ENCODE peak calls at places on chromosome 5, in six cellular contexts. H, K, Q, R, Y and M are unnamed samples.

GRCh38 chr5:7395432-7396168 is at the start of gene ADCY2:
- DNase-seq in H (peak; percentile 69), K (peak; percentile 49), Q (no peak), R (no peak), Y (no peak), M (peak; percentile 10)

GRCh38 chr5:140344683-140345423 is 1.6 kb downstream of the HBEGF start:
- DNase-seq in H (peak; percentile 76), K (peak; percentile 65), Q (no peak), R (no peak), Y (peak; percentile 56), M (no peak)

GRCh38 chr5:77864997-77865396 is 88.9 kb upstream of the TBCA start:
- DNase-seq in H (no peak), K (no peak), Q (no peak), R (no peak), Y (no peak), M (no peak)

GRCh38 chr5:54217826-54218503 is 92.4 kb downstream of the ARL15 start:
- DNase-seq in H (no peak), K (peak; percentile 78), Q (peak; percentile 87), R (no peak), Y (peak; percentile 75), M (no peak)

GRCh38 chr5:160382361-160382760 is 11.9 kb upstream of the C1QTNF2 start:
- DNase-seq in H (no peak), K (no peak), Q (no peak), R (no peak), Y (no peak), M (no peak)

GRCh38 chr5:172003750-172004149 is 2.7 kb downstream of the FBXW11 start:
- DNase-seq in H (no peak), K (no peak), Q (peak; percentile 27), R (no peak), Y (no peak), M (no peak)

GRCh38 chr5:127041571-127041970 is 11.2 kb upstream of the MARCHF3 start:
- DNase-seq in H (no peak), K (no peak), Q (peak; percentile 49), R (no peak), Y (no peak), M (no peak)

GRCh38 chr5:157464518-157465171 is 4.6 kb downstream of the NIPAL4 start:
- DNase-seq in H (no peak), K (peak; percentile 41), Q (peak; percentile 89), R (no peak), Y (peak; percentile 75), M (no peak)

GRCh38 chr5:40121236-40121635 is 558.5 kb upstream of the PTGER4 start:
- DNase-seq in H (no peak), K (no peak), Q (no peak), R (no peak), Y (no peak), M (no peak)

GRCh38 chr5:61866930-61867329 is 439.1 kb upstream of the KIF2A start:
- DNase-seq in H (no peak), K (no peak), Q (peak; percentile 72), R (no peak), Y (peak; percentile 15), M (no peak)

GRCh38 chr5:120454094-120454798 is 9.9 kb upstream of the PRR16 start:
- DNase-seq in H (no peak), K (peak; percentile 44), Q (peak; percentile 90), R (no peak), Y (no peak), M (no peak)

GRCh38 chr5:168792678-168793077 is 213.5 kb upstream of the PANK3 start:
- DNase-seq in H (no peak), K (no peak), Q (no peak), R (no peak), Y (no peak), M (no peak)

GRCh38 chr5:141100243-141100805 is at the start of gene PCDHB3:
- DNase-seq in H (peak; percentile 65), K (peak; percentile 96), Q (peak; percentile 26), R (no peak), Y (no peak), M (peak; percentile 70)

GRCh38 chr5:375336-375920 is 53.9 kb downstream of the AHRR start:
- DNase-seq in H (no peak), K (no peak), Q (no peak), R (no peak), Y (no peak), M (no peak)

GRCh38 chr5:109697339-109697738 is 7.6 kb downstream of the MAN2A1 start:
- DNase-seq in H (no peak), K (no peak), Q (no peak), R (no peak), Y (no peak), M (no peak)

GRCh38 chr5:14443665-14444064 is 137.9 kb upstream of the OTULINL start:
- DNase-seq in H (no peak), K (no peak), Q (no peak), R (no peak), Y (no peak), M (no peak)
- H3K4me1 ChIP-seq in H (peaks cover 32% of the 10 kb centered on the region), K (peaks cover 17% of the 10 kb centered on the region), Q (peaks cover 21% of the 10 kb centered on the region), R (no peaks in the 10 kb centered on the region), Y (peaks cover 27% of the 10 kb centered on the region), M (peaks cover 11% of the 10 kb centered on the region)

GRCh38 chr5:55621218-55621617 is 86.5 kb upstream of the PLPP1 start:
- DNase-seq in H (no peak), K (no peak), Q (peak; percentile 81), R (no peak), Y (no peak), M (no peak)

GRCh38 chr5:55620781-55621180 is 86.0 kb upstream of the PLPP1 start:
- DNase-seq in H (no peak), K (no peak), Q (peak; percentile 39), R (no peak), Y (no peak), M (no peak)

GRCh38 chr5:55618318-55618717 is 83.6 kb upstream of the PLPP1 start:
- DNase-seq in H (no peak), K (no peak), Q (no peak), R (no peak), Y (no peak), M (no peak)

GRCh38 chr5:55622460-55622859 is 87.7 kb upstream of the PLPP1 start:
- DNase-seq in H (no peak), K (no peak), Q (no peak), R (no peak), Y (no peak), M (no peak)

DNA sequence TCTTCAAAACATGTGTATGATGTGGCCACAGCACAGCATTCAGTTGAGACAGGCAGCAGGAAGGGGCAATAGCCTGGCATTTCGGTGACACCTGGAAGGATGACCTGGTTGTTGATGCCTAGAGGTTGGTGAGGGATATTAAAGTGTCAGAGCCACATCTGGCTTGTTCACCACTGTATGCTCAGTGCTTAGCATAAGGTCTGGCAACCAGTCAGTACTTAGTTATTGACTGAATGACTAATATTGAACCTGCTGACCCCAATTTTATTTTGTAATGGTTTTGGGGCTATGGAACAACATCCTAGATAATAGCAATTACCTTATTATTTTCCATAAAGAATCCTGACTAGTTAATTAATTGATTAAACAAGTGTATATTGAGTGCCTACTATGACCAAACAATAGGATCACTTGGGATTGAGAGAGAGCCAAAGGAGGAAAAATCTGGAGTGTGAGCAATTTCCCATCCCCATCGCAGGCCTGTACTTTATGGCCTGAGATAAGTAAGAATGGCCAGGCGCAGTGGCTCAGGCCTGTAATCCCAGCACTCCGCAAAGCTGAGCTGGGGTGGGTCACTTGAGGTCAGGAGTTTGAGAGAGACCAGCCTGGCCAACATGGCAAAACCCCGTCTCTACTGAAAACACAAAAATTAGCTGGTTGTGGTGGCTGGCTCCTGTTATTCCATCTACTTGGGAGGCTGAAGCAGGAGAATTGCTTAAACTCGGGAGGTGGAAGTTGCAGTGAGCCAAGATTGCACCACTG is 85.4 kb upstream of the PLPP1 start:
- DNase-seq in H (no peak), K (no peak), Q (no peak), R (no peak), Y (no peak), M (no peak)
- H3K4me1 ChIP-seq in H (peaks cover 9% of the 10 kb centered on the region), K (peaks cover 17% of the 10 kb centered on the region), Q (peaks cover 3% of the 10 kb centered on the region), R (no peaks in the 10 kb centered on the region), Y (peaks cover 27% of the 10 kb centered on the region), M (peaks cover 1% of the 10 kb centered on the region)

GRCh38 chr5:138898336-138898735 is 23.2 kb upstream of the LRRTM2 start:
- DNase-seq in H (no peak), K (no peak), Q (no peak), R (no peak), Y (no peak), M (no peak)

GRCh38 chr5:138898742-138899141 is 23.6 kb upstream of the LRRTM2 start:
- DNase-seq in H (no peak), K (no peak), Q (no peak), R (no peak), Y (no peak), M (no peak)

GRCh38 chr5:138903113-138903789 is 28.1 kb upstream of the LRRTM2 start:
- DNase-seq in H (no peak), K (no peak), Q (peak; percentile 38), R (no peak), Y (no peak), M (no peak)

GRCh38 chr5:138901716-138902115 is 26.6 kb upstream of the LRRTM2 start:
- DNase-seq in H (no peak), K (no peak), Q (no peak), R (no peak), Y (no peak), M (no peak)

DNA sequence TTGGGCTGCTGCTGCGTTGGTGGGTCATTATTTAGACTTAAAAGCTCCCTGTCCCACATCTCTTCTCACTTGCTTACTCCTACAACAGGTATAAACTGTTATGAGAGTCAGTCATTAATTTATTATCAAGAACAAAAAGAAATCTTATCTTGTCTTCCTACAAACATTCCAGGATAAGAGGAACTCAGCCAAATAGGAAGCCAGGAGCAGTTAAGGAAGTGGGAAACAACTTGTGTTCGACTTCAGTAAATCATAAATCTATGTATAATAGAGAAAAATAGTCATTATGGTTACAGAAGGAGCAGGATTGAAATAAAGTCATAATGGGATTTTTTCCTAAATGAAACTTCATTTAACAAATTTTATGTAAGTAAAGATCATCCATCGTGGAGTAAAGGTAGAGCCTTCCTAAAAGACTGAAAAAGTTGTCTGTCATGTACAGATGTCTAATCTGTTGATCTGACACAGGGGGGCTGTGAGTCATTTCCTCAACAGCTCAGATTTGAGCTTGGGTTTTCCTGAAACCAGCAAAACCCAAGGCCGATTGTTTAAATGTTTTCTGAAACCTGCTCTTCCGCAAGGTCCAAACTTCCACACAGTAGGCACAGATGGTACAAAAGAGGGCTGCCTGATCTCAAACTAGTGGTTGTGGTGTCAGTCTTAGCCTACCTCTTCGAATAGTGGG is 25.3 kb upstream of the LRRTM2 start:
- DNase-seq in H (no peak), K (no peak), Q (peak; percentile 43), R (no peak), Y (no peak), M (no peak)
- H3K4me1 ChIP-seq in H (peaks cover 13% of the 10 kb centered on the region), K (peaks cover 6% of the 10 kb centered on the region), Q (no peaks in the 10 kb centered on the region), R (no peaks in the 10 kb centered on the region), Y (no peaks in the 10 kb centered on the region), M (peaks cover 3% of the 10 kb centered on the region)

DNA sequence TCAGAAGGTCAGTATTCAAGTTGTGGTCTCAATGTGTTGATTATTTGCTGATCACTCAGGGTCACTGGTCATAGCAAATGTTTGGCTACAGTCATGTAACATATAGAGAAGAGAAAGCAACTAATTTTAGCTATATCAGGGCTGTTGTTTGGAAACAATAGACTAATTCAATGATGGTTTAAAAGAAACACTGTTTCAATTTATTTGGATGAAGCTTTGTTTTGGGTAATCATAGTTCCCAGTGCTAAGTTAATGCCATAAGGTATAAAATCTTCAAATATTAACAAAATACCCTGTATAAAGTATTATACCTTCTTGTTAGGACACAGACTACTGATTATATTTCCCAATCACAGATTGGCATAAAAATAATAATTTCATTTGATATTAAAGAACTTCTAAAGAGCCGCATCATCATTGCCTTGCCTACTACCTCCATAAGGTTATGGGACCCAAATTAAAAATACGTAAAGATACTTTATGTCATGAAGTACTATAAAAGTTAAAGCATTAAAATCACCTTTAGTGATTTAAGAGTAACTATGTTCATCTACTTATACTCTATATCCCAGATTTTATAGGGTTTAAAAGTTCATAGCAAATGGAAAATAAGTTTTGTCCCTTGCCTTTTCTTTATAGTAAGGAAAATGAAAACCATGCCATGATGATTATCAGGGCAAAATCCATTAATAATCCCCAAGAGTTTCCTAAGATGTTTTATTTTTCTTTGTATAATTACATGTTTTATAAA is 6.0 kb downstream of the NR3C1 start:
- DNase-seq in H (no peak), K (no peak), Q (no peak), R (no peak), Y (no peak), M (no peak)
- H3K4me1 ChIP-seq in H (peaks cover 39% of the 10 kb centered on the region), K (peaks cover 72% of the 10 kb centered on the region), Q (peaks cover 6% of the 10 kb centered on the region), R (peaks cover 21% of the 10 kb centered on the region), Y (peaks cover 6% of the 10 kb centered on the region), M (peaks cover 3% of the 10 kb centered on the region)